ENCODE peak calls at places on chromosomes 13 and 19, in four cellular contexts. S is tibial nerve, A is DND-41, F is uterus. H is an unnamed sample. For H3K4me1, the result is how much of the 10 kb centered on the place peaks cover.

GRCh38 chr13:29849071-29849541 is 1.3 kb downstream of the UBL3 start:
- DNase-seq in A (peak), F (no peak), S (peak), H (no peak)

GRCh38 chr13:112067871-112068305 is 939 bp downstream of the SOX1 start:
- DNase-seq in F (no peak), S (no peak), A (no peak), H (no peak)

GRCh38 chr19:342801-343421 is 1.7 kb downstream of the MIER2 start:
- DNase-seq in F (peak), S (peak), A (no peak), H (no peak)

GRCh38 chr19:15441317-15441716 is 8.4 kb downstream of the WIZ start:
- DNase-seq in S (no peak), F (no peak), A (no peak), H (no peak)

GRCh38 chr19:11165486-11166030 is 10.0 kb upstream of the SPC24 start:
- DNase-seq in F (no peak), A (no peak), S (no peak), H (no peak)

GRCh38 chr19:29784598-29785223 is 27.1 kb upstream of the CCNE1 start:
- DNase-seq in F (no peak), A (no peak), S (no peak), H (no peak)

GRCh38 chr19:2523630-2524311 is 47.8 kb downstream of the GADD45B start:
- DNase-seq in A (no peak), S (no peak), F (no peak), H (no peak)

GRCh38 chr13:22561581-22561980 is 619.2 kb upstream of the SGCG start:
- DNase-seq in S (no peak), A (no peak), F (no peak), H (no peak)

GRCh38 chr13:30510811-30511371 is 45.2 kb upstream of the HMGB1 start:
- DNase-seq in F (no peak), A (no peak), S (no peak), H (no peak)

GRCh38 chr19:15276620-15277019 is 44.4 kb upstream of the EPHX3 start:
- DNase-seq in S (no peak), A (no peak), F (no peak), H (no peak)

GRCh38 chr13:79455331-79455730 is 25.6 kb upstream of the NDFIP2 start:
- DNase-seq in F (no peak), S (no peak), A (no peak), H (no peak)

GRCh38 chr13:72890546-72890945 is 108.6 kb downstream of the PIBF1 start:
- DNase-seq in S (no peak), A (no peak), F (no peak), H (no peak)

GRCh38 chr19:53900191-53900860 is 8.8 kb upstream of the CACNG7 start:
- DNase-seq in A (no peak), S (no peak), F (no peak), H (no peak)

GRCh38 chr13:28415994-28416411 is 78.9 kb downstream of the FLT1 start:
- DNase-seq in S (no peak), F (no peak), A (no peak), H (no peak)

GRCh38 chr19:41711376-41712261 is 3.2 kb downstream of the CEACAM5 start:
- DNase-seq in F (no peak), S (no peak), A (no peak), H (no peak)

GRCh38 chr13:26568132-26568815 is 10.8 kb downstream of the WASF3 start:
- DNase-seq in S (no peak), A (no peak), F (no peak), H (no peak)

GRCh38 chr19:52935434-52935833 is 12.2 kb upstream of the ZNF888 start:
- DNase-seq in S (no peak), F (no peak), A (no peak), H (no peak)

GRCh38 chr13:46297338-46297737 is 85.6 kb downstream of the LRRC63 start:
- DNase-seq in F (no peak), A (peak), S (no peak), H (no peak)

GRCh38 chr19:7772752-7773291 is 9.8 kb downstream of the CLEC4M start:
- DNase-seq in F (no peak), S (no peak), A (no peak), H (no peak)

GRCh38 chr13:50244355-50244912 is 229.2 kb downstream of the KCNRG start:
- DNase-seq in S (no peak), A (no peak), F (no peak), H (no peak)

GRCh38 chr19:1250374-1251232 is 2.2 kb downstream of the MIDN start:
- DNase-seq in A (peak), F (peak), S (no peak), H (peak)

GRCh38 chr13:25169356-25169755 is 2.7 kb downstream of the AMER2 start:
- DNase-seq in A (no peak), S (no peak), F (no peak), H (no peak)

GRCh38 chr19:6086081-6086858 is 24.0 kb downstream of the RFX2 start:
- DNase-seq in A (no peak), F (no peak), S (no peak), H (no peak)

GRCh38 chr19:32018014-32018413 is 327.4 kb upstream of the ZNF507 start:
- DNase-seq in F (peak), S (peak), A (no peak), H (no peak)

GRCh38 chr13:100394005-100394695 is 194.4 kb downstream of the GGACT start:
- DNase-seq in F (peak), S (peak), A (no peak), H (no peak)

GRCh38 chr19:13055213-13056051 is 47.2 kb downstream of the LYL1 start:
- DNase-seq in F (peak), A (no peak), S (peak), H (peak)
- H3K4me1 ChIP-seq in F (under half), A (under half), S (half or more), H (under half)

GRCh38 chr13:110309661-110310524 is 2.8 kb downstream of the COL4A2 start:
- DNase-seq in S (no peak), F (no peak), A (no peak), H (no peak)
- H3K4me1 ChIP-seq in S (under half), F (under half), A (under half), H (under half)

DNA sequence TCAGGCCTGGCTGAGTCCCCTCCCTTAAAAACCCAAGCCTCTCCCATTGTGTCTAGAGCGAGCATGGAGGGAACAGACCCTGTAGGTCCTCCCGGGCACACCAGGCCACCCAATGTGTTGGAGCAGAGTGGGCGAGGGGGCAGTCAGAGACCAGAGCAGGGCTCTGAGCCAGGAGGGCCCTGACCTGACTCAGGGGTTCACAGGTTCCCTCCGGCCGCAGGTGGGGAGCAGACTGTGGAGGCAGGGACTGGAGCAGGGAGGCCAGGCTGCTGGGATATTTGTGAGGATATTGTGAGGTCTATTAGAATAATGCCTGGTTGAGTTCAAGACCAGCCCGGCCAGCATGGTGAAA is 1.6 kb upstream of the TYROBP start:
- DNase-seq in F (no peak), S (no peak), A (no peak), H (no peak)
- H3K4me1 ChIP-seq in F (under half), S (under half), A (under half), H (under half)

GRCh38 chr13:42567772-42568428 is 6.1 kb upstream of the TNFSF11 start:
- DNase-seq in S (no peak), A (no peak), F (no peak), H (no peak)

GRCh38 chr13:42559057-42559456 is 14.9 kb upstream of the TNFSF11 start:
- DNase-seq in A (no peak), F (no peak), S (no peak), H (no peak)

DNA sequence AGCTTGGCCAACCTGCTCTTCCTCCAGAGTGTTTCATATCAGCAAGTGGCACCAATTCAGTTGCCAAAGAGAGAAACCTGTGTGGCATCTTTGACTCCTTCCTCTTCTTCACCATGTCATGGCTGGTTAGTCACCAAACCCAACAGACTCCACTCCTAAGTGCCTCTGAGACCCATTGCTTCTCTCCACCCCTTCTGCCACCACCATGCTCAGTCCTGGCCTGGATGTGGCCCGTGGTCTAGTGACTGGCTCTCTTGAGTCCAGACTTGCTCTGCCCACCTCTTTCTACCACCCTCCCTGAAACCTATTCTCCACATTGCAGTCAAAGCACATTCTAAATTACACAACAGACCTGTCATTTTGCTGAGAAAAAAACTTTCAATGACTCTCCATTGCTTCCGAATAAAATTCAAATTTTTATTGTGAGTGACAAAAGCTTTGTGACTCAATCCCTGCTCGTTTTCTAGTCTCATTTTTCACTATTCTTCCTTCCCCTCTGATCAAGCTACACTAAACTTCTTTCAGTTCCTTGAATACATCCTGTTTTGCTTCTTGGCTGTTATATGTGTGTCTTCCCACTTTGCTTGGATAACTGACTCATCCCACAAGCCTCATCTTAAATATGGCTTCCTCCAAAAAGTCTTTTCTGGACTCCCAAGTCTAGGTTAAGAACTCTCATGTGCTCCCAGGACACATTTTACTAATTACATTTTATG is 12.0 kb upstream of the TNFSF11 start:
- DNase-seq in S (no peak), F (no peak), A (no peak), H (no peak)
- H3K4me1 ChIP-seq in S (under half), F (under half), A (under half), H (under half)

GRCh38 chr19:13119654-13120053 is 1.6 kb downstream of the NACC1 start:
- DNase-seq in F (no peak), S (no peak), A (no peak), H (no peak)
- H3K4me1 ChIP-seq in F (under half), S (under half), A (under half), H (under half)

DNA sequence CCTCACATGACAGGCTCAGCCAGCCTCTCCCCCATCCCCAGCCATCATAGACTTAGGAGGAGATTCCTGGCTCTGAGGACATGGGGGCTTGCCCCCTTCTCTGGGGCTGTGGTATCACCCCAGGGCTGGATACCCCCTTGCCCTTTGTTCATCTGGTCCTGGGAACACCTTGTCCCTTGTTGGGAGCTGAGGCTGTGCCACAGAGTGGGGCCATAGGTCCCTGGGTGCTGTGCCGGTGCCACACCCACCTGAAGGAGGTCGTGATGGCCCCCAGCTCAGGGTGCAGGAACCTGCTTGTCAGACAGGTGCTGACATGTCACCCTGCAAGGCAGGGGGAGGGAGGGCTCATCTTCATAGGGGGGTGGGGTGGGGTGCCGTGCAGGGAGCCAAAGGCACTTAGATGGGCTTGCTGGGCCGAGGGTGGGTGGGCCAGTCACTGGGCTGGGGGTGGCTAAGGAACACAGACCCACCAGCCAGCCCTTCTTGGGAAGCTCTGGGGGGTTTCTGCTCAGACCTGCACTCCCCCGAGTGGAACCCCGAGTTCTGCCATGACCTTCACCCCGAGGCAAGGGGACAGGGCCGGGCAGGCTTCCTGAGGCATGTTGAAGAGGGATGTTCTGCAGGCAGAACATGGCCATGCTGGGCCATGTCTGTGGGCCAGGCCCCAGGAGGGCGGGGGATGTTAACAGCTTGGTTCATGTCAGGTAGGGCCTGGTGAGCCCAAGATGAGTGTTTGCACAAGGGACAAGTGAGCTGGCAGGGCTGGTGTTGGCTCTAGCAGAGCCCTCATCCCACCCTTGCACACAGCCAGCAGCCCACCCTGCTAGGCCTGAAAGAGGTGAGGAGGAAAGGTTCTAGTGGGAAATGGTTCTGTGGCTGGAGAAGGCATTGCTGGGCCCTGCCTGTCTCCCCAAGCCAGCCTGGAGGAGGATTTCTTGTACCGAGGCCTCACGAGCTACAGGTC is 28.0 kb downstream of the TSSK6 start:
- DNase-seq in S (no peak), F (no peak), A (no peak), H (no peak)
- H3K4me1 ChIP-seq in S (under half), F (under half), A (under half), H (under half)

H was measured in pancreas.